ENCODE peak calls at places on chromosomes 2 and 18, in nine cellular contexts. One of them, this sample, is unnamed.

GRCh38 chr2:120230515-120231471 is 7.6 kb upstream of the TMEM185B start:
- DNase-seq in fibroblast of pulmonary artery: no peak
- DNase-seq in HFFc6: no peak
- DNase-seq in tibial nerve: no peak
- DNase-seq in astrocyte of the spinal cord: no peak
- DNase-seq in mammary epithelial cell: no peak
- DNase-seq in H9: peak
- DNase-seq in astrocyte: no peak
- DNase-seq in sigmoid colon: peak
- DNase-seq in this sample: no peak

GRCh38 chr2:177338177-177338721 is 54.3 kb upstream of the AGPS start:
- DNase-seq in fibroblast of pulmonary artery: peak
- DNase-seq in astrocyte: peak
- DNase-seq in sigmoid colon: no peak
- DNase-seq in mammary epithelial cell: peak
- DNase-seq in HFFc6: peak
- DNase-seq in H9: no peak
- DNase-seq in tibial nerve: no peak
- DNase-seq in astrocyte of the spinal cord: peak
- DNase-seq in this sample: no peak

GRCh38 chr18:45518770-45519169 is 96.5 kb upstream of the SLC14A2 start:
- DNase-seq in fibroblast of pulmonary artery: no peak
- DNase-seq in sigmoid colon: no peak
- DNase-seq in astrocyte of the spinal cord: peak
- DNase-seq in HFFc6: no peak
- DNase-seq in H9: no peak
- DNase-seq in mammary epithelial cell: no peak
- DNase-seq in tibial nerve: no peak
- DNase-seq in astrocyte: no peak
- DNase-seq in this sample: no peak

GRCh38 chr2:21310493-21310892 is 186.7 kb downstream of the TDRD15 start:
- DNase-seq in fibroblast of pulmonary artery: no peak
- DNase-seq in astrocyte of the spinal cord: no peak
- DNase-seq in HFFc6: no peak
- DNase-seq in mammary epithelial cell: no peak
- DNase-seq in H9: no peak
- DNase-seq in sigmoid colon: no peak
- DNase-seq in tibial nerve: no peak
- DNase-seq in astrocyte: no peak
- DNase-seq in this sample: no peak

GRCh38 chr2:229849073-229849472 is 72.7 kb downstream of the TRIP12 start:
- DNase-seq in H9: no peak
- DNase-seq in HFFc6: no peak
- DNase-seq in fibroblast of pulmonary artery: no peak
- DNase-seq in astrocyte: no peak
- DNase-seq in tibial nerve: no peak
- DNase-seq in astrocyte of the spinal cord: no peak
- DNase-seq in mammary epithelial cell: no peak
- DNase-seq in sigmoid colon: no peak
- DNase-seq in this sample: no peak

GRCh38 chr18:59623456-59624383 is 73.5 kb downstream of the CCBE1 start:
- DNase-seq in astrocyte of the spinal cord: peak
- DNase-seq in mammary epithelial cell: peak
- DNase-seq in sigmoid colon: no peak
- DNase-seq in tibial nerve: peak
- DNase-seq in H9: no peak
- DNase-seq in HFFc6: peak
- DNase-seq in astrocyte: peak
- DNase-seq in fibroblast of pulmonary artery: peak
- DNase-seq in this sample: no peak

GRCh38 chr2:174198846-174199564 is 49.3 kb downstream of the OLA1 start:
- DNase-seq in sigmoid colon: no peak
- DNase-seq in H9: no peak
- DNase-seq in astrocyte: peak
- DNase-seq in astrocyte of the spinal cord: no peak
- DNase-seq in tibial nerve: no peak
- DNase-seq in HFFc6: peak
- DNase-seq in fibroblast of pulmonary artery: no peak
- DNase-seq in mammary epithelial cell: peak
- DNase-seq in this sample: no peak

GRCh38 chr2:28080911-28081310 is 190.4 kb downstream of the BABAM2 start:
- DNase-seq in mammary epithelial cell: no peak
- DNase-seq in astrocyte of the spinal cord: peak
- DNase-seq in sigmoid colon: peak
- DNase-seq in H9: no peak
- DNase-seq in astrocyte: peak
- DNase-seq in HFFc6: peak
- DNase-seq in fibroblast of pulmonary artery: peak
- DNase-seq in tibial nerve: no peak
- DNase-seq in this sample: no peak

GRCh38 chr2:58428286-58428552 is 187.1 kb upstream of the FANCL start:
- DNase-seq in fibroblast of pulmonary artery: peak
- DNase-seq in HFFc6: no peak
- DNase-seq in H9: peak
- DNase-seq in tibial nerve: no peak
- DNase-seq in mammary epithelial cell: no peak
- DNase-seq in sigmoid colon: no peak
- DNase-seq in astrocyte of the spinal cord: no peak
- DNase-seq in astrocyte: no peak
- DNase-seq in this sample: no peak

GRCh38 chr2:64442801-64443429 is 11.0 kb upstream of the LGALSL start:
- DNase-seq in HFFc6: no peak
- DNase-seq in astrocyte of the spinal cord: no peak
- DNase-seq in tibial nerve: no peak
- DNase-seq in astrocyte: no peak
- DNase-seq in mammary epithelial cell: no peak
- DNase-seq in H9: peak
- DNase-seq in fibroblast of pulmonary artery: no peak
- DNase-seq in sigmoid colon: no peak
- DNase-seq in this sample: no peak

GRCh38 chr18:41954827-41955613 is at the start of gene PIK3C3:
- DNase-seq in sigmoid colon: peak
- DNase-seq in astrocyte of the spinal cord: peak
- DNase-seq in H9: peak
- DNase-seq in HFFc6: peak
- DNase-seq in tibial nerve: peak
- DNase-seq in astrocyte: peak
- DNase-seq in fibroblast of pulmonary artery: peak
- DNase-seq in mammary epithelial cell: peak
- DNase-seq in this sample: peak

GRCh38 chr2:164896634-164897033 is 55.0 kb upstream of the COBLL1 start:
- DNase-seq in H9: no peak
- DNase-seq in astrocyte: peak
- DNase-seq in HFFc6: peak
- DNase-seq in fibroblast of pulmonary artery: peak
- DNase-seq in astrocyte of the spinal cord: peak
- DNase-seq in sigmoid colon: no peak
- DNase-seq in tibial nerve: no peak
- DNase-seq in mammary epithelial cell: peak
- DNase-seq in this sample: no peak

GRCh38 chr2:237451582-237452469 is 35.2 kb upstream of the MLPH start:
- DNase-seq in HFFc6: peak
- DNase-seq in astrocyte of the spinal cord: no peak
- DNase-seq in fibroblast of pulmonary artery: peak
- DNase-seq in astrocyte: no peak
- DNase-seq in H9: peak
- DNase-seq in mammary epithelial cell: no peak
- DNase-seq in sigmoid colon: no peak
- DNase-seq in tibial nerve: no peak
- DNase-seq in this sample: no peak
- TF ChIP-seq CTCF in HFFc6: peak
- TF ChIP-seq CTCF in astrocyte of the spinal cord: peak
- TF ChIP-seq CTCF in fibroblast of pulmonary artery: peak
- TF ChIP-seq CTCF in astrocyte: no peak
- TF ChIP-seq CTCF in H9: peak
- TF ChIP-seq CTCF in mammary epithelial cell: no peak
- TF ChIP-seq CTCF in sigmoid colon: peak
- TF ChIP-seq CTCF in tibial nerve: no peak
- TF ChIP-seq CTCF in this sample: peak

GRCh38 chr2:33077841-33078240 is 131.1 kb downstream of the LTBP1 start:
- DNase-seq in mammary epithelial cell: no peak
- DNase-seq in sigmoid colon: no peak
- DNase-seq in fibroblast of pulmonary artery: no peak
- DNase-seq in H9: no peak
- DNase-seq in astrocyte of the spinal cord: no peak
- DNase-seq in tibial nerve: no peak
- DNase-seq in astrocyte: no peak
- DNase-seq in HFFc6: no peak
- DNase-seq in this sample: no peak

GRCh38 chr2:33084433-33084832 is 137.7 kb downstream of the LTBP1 start:
- DNase-seq in fibroblast of pulmonary artery: no peak
- DNase-seq in astrocyte: no peak
- DNase-seq in mammary epithelial cell: no peak
- DNase-seq in tibial nerve: no peak
- DNase-seq in astrocyte of the spinal cord: no peak
- DNase-seq in HFFc6: no peak
- DNase-seq in H9: no peak
- DNase-seq in sigmoid colon: no peak
- DNase-seq in this sample: no peak

GRCh38 chr2:33083671-33084387 is 137.1 kb downstream of the LTBP1 start:
- DNase-seq in H9: no peak
- DNase-seq in astrocyte: no peak
- DNase-seq in astrocyte of the spinal cord: no peak
- DNase-seq in fibroblast of pulmonary artery: no peak
- DNase-seq in mammary epithelial cell: no peak
- DNase-seq in tibial nerve: no peak
- DNase-seq in sigmoid colon: no peak
- DNase-seq in HFFc6: no peak
- DNase-seq in this sample: no peak

GRCh38 chr2:33085646-33086045 is 138.9 kb downstream of the LTBP1 start:
- DNase-seq in mammary epithelial cell: no peak
- DNase-seq in tibial nerve: no peak
- DNase-seq in fibroblast of pulmonary artery: no peak
- DNase-seq in H9: no peak
- DNase-seq in HFFc6: no peak
- DNase-seq in sigmoid colon: no peak
- DNase-seq in astrocyte: peak
- DNase-seq in astrocyte of the spinal cord: peak
- DNase-seq in this sample: no peak

GRCh38 chr2:33081691-33082090 is 134.9 kb downstream of the LTBP1 start:
- DNase-seq in fibroblast of pulmonary artery: no peak
- DNase-seq in sigmoid colon: no peak
- DNase-seq in tibial nerve: no peak
- DNase-seq in astrocyte of the spinal cord: no peak
- DNase-seq in H9: no peak
- DNase-seq in HFFc6: no peak
- DNase-seq in astrocyte: no peak
- DNase-seq in mammary epithelial cell: no peak
- DNase-seq in this sample: no peak
- TF ChIP-seq CTCF in fibroblast of pulmonary artery: no peak
- TF ChIP-seq CTCF in sigmoid colon: no peak
- TF ChIP-seq CTCF in tibial nerve: no peak
- TF ChIP-seq CTCF in astrocyte of the spinal cord: no peak
- TF ChIP-seq CTCF in H9: no peak
- TF ChIP-seq CTCF in HFFc6: no peak
- TF ChIP-seq CTCF in astrocyte: no peak
- TF ChIP-seq CTCF in mammary epithelial cell: no peak
- TF ChIP-seq CTCF in this sample: no peak

GRCh38 chr2:8805278-8806045 is 32.0 kb downstream of the KIDINS220 start:
- DNase-seq in H9: no peak
- DNase-seq in astrocyte of the spinal cord: no peak
- DNase-seq in tibial nerve: no peak
- DNase-seq in sigmoid colon: no peak
- DNase-seq in mammary epithelial cell: no peak
- DNase-seq in astrocyte: peak
- DNase-seq in HFFc6: no peak
- DNase-seq in fibroblast of pulmonary artery: no peak
- DNase-seq in this sample: no peak

GRCh38 chr2:8800821-8801220 is 36.6 kb downstream of the KIDINS220 start:
- DNase-seq in astrocyte: no peak
- DNase-seq in HFFc6: no peak
- DNase-seq in sigmoid colon: no peak
- DNase-seq in tibial nerve: no peak
- DNase-seq in mammary epithelial cell: no peak
- DNase-seq in fibroblast of pulmonary artery: no peak
- DNase-seq in astrocyte of the spinal cord: no peak
- DNase-seq in H9: no peak
- DNase-seq in this sample: no peak

GRCh38 chr2:8802741-8803140 is 34.7 kb downstream of the KIDINS220 start:
- DNase-seq in sigmoid colon: no peak
- DNase-seq in mammary epithelial cell: no peak
- DNase-seq in fibroblast of pulmonary artery: no peak
- DNase-seq in tibial nerve: no peak
- DNase-seq in HFFc6: no peak
- DNase-seq in H9: no peak
- DNase-seq in astrocyte: no peak
- DNase-seq in astrocyte of the spinal cord: no peak
- DNase-seq in this sample: no peak

GRCh38 chr2:8806885-8807701 is 30.3 kb downstream of the KIDINS220 start:
- DNase-seq in H9: no peak
- DNase-seq in HFFc6: no peak
- DNase-seq in sigmoid colon: no peak
- DNase-seq in tibial nerve: no peak
- DNase-seq in fibroblast of pulmonary artery: no peak
- DNase-seq in astrocyte of the spinal cord: no peak
- DNase-seq in mammary epithelial cell: no peak
- DNase-seq in astrocyte: no peak
- DNase-seq in this sample: no peak

DNA sequence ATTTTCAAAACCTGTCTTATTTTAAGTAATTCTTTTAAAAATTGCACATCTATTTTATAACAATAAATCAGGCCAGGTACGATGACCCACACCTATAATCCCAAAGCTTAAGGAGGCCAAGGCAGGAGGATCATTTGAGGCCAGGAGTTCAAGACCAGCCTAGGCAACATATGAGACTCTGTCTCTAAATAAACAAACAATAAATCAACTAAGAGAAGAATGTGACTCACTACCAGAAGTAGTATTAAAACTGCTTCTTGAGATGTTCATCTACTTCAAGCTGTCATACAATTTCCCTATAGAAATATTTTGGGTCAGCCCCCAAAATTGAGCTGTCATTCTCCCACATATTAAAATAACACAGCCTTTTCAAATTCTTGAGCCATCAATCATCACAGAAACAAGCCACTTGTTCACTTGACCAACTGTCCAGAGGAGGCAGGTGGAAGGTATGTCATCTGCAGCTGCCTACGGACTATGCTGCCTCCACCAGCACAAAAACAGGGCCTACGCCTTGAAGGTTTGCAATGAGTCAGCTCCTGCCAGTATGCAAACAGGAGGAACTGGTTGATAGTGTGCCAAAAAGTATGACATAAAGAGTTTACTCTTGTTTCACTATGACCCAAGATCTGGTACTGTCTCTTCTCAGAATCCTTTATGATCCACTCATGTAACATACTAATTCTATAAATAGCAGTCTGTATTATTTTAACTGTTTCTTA is 33.6 kb downstream of the KIDINS220 start:
- DNase-seq in tibial nerve: no peak
- DNase-seq in fibroblast of pulmonary artery: peak
- DNase-seq in astrocyte of the spinal cord: peak
- DNase-seq in sigmoid colon: no peak
- DNase-seq in H9: no peak
- DNase-seq in mammary epithelial cell: peak
- DNase-seq in astrocyte: peak
- DNase-seq in HFFc6: peak
- DNase-seq in this sample: no peak
- TF ChIP-seq CTCF in tibial nerve: no peak
- TF ChIP-seq CTCF in fibroblast of pulmonary artery: peak
- TF ChIP-seq CTCF in astrocyte of the spinal cord: peak
- TF ChIP-seq CTCF in sigmoid colon: no peak
- TF ChIP-seq CTCF in H9: no peak
- TF ChIP-seq CTCF in mammary epithelial cell: peak
- TF ChIP-seq CTCF in astrocyte: no peak
- TF ChIP-seq CTCF in HFFc6: peak
- TF ChIP-seq CTCF in this sample: peak

GRCh38 chr2:218871345-218872302 is 9.0 kb upstream of the WNT10A start:
- DNase-seq in astrocyte of the spinal cord: no peak
- DNase-seq in astrocyte: no peak
- DNase-seq in mammary epithelial cell: no peak
- DNase-seq in tibial nerve: no peak
- DNase-seq in H9: no peak
- DNase-seq in fibroblast of pulmonary artery: no peak
- DNase-seq in HFFc6: no peak
- DNase-seq in sigmoid colon: no peak
- DNase-seq in this sample: no peak
- TF ChIP-seq CTCF in astrocyte of the spinal cord: no peak
- TF ChIP-seq CTCF in astrocyte: no peak
- TF ChIP-seq CTCF in mammary epithelial cell: no peak
- TF ChIP-seq CTCF in tibial nerve: no peak
- TF ChIP-seq CTCF in H9: no peak
- TF ChIP-seq CTCF in fibroblast of pulmonary artery: no peak
- TF ChIP-seq CTCF in HFFc6: no peak
- TF ChIP-seq CTCF in sigmoid colon: no peak
- TF ChIP-seq CTCF in this sample: no peak

This sample was measured in chondrocyte.